ENCODE peak calls at places on chromosomes 6 and 20, in five cellular contexts. V, C, T, B and I are unnamed samples.

GRCh38 chr20:58991720-58992119 is 10.7 kb downstream of the NELFCD start:
- DNase-seq in V (no peak), C (no peak), T (no peak), B (no peak), I (no peak)

GRCh38 chr6:149317656-149318571 is at the start of gene TAB2:
- DNase-seq in V (peak; percentile 16), C (peak; percentile 77), T (peak; percentile 88), B (no peak), I (peak; percentile 66)

GRCh38 chr6:111605100-111605748 is 454 bp downstream of the TRAF3IP2 start:
- DNase-seq in V (peak; percentile 58), C (peak; percentile 88), T (peak; percentile 30), B (peak; percentile 98), I (no peak)

GRCh38 chr6:108080010-108080780 is 5.7 kb upstream of the OSTM1 start:
- DNase-seq in V (no peak), C (no peak), T (no peak), B (peak; percentile 69), I (no peak)

GRCh38 chr6:97203343-97203742 is 79.7 kb downstream of the MMS22L start:
- DNase-seq in V (no peak), C (peak; percentile 54), T (no peak), B (no peak), I (no peak)

GRCh38 chr6:128173290-128173689 is 272.4 kb upstream of the THEMIS start:
- DNase-seq in V (no peak), C (no peak), T (no peak), B (no peak), I (no peak)

GRCh38 chr6:150149146-150149545 is 6.3 kb downstream of the PPP1R14C start:
- DNase-seq in V (no peak), C (no peak), T (no peak), B (no peak), I (no peak)

GRCh38 chr6:12203001-12203400 is 87.2 kb upstream of the EDN1 start:
- DNase-seq in V (no peak), C (no peak), T (no peak), B (peak; percentile 8), I (no peak)

GRCh38 chr6:4023240-4023639 is 55.7 kb downstream of the FAM217A start:
- DNase-seq in V (no peak), C (peak; percentile 27), T (no peak), B (peak; percentile 36), I (no peak)

GRCh38 chr6:160085226-160085625 is 36.4 kb upstream of the SLC22A1 start:
- DNase-seq in V (no peak), C (no peak), T (no peak), B (no peak), I (no peak)

GRCh38 chr20:62195072-62195400 is 12.2 kb downstream of the MTG2 start:
- DNase-seq in V (no peak), C (no peak), T (no peak), B (no peak), I (no peak)

GRCh38 chr20:47676219-47676721 is 109.0 kb downstream of the SULF2 start:
- DNase-seq in V (no peak), C (no peak), T (no peak), B (no peak), I (no peak)

GRCh38 chr6:87103977-87104601 is 9.2 kb upstream of the CGA start:
- DNase-seq in V (no peak), C (peak; percentile 26), T (peak; percentile 1), B (no peak), I (no peak)

GRCh38 chr6:53461682-53462081 is 83.2 kb downstream of the GCLC start:
- DNase-seq in V (no peak), C (no peak), T (no peak), B (no peak), I (no peak)

GRCh38 chr20:59661141-59661540 is 56.8 kb downstream of the PHACTR3 start:
- DNase-seq in V (no peak), C (no peak), T (no peak), B (no peak), I (no peak)

GRCh38 chr20:20740595-20740994 is 28.2 kb upstream of the RALGAPA2 start:
- DNase-seq in V (no peak), C (peak; percentile 10), T (no peak), B (no peak), I (no peak)

GRCh38 chr6:1724616-1725015 is 114.9 kb downstream of the FOXC1 start:
- DNase-seq in V (peak; percentile 79), C (no peak), T (no peak), B (no peak), I (no peak)

GRCh38 chr6:110682460-110682853 is 132.8 kb downstream of the CDK19 start:
- DNase-seq in V (peak; percentile 85), C (peak; percentile 96), T (peak; percentile 84), B (peak; percentile 88), I (peak; percentile 54)

GRCh38 chr6:106591111-106591825 is 38.0 kb downstream of the RTN4IP1 start:
- DNase-seq in V (no peak), C (no peak), T (no peak), B (peak; percentile 85), I (no peak)

GRCh38 chr6:54100411-54101006 is 10.7 kb upstream of the MLIP start:
- DNase-seq in V (no peak), C (no peak), T (no peak), B (no peak), I (no peak)

GRCh38 chr6:53048431-53049195 is 16.6 kb upstream of the FBXO9 start:
- DNase-seq in V (no peak), C (peak; percentile 76), T (peak; percentile 75), B (peak; percentile 91), I (no peak)

GRCh38 chr6:2563635-2564034 is 187.1 kb downstream of the MYLK4 start:
- DNase-seq in V (no peak), C (peak; percentile 72), T (peak; percentile 71), B (peak; percentile 28), I (no peak)

GRCh38 chr6:113004691-113005270 is 657.7 kb downstream of the RFPL4B start:
- DNase-seq in V (no peak), C (no peak), T (no peak), B (peak; percentile 59), I (no peak)

GRCh38 chr6:160010067-160010466 is 41.2 kb downstream of the IGF2R start:
- DNase-seq in V (no peak), C (no peak), T (no peak), B (peak; percentile 82), I (no peak)